ENCODE peak calls at places on chromosomes 11 and 22, in six cellular contexts. T is GM12878, P is HepG2, I is K562, K is HCT116, L is H1. N is an unnamed sample.

GRCh38 chr11:61580292-61580888 is 486 bp downstream of the SYT7 start:
- DNase-seq in T (no peak), P (no peak), I (no peak), K (no peak), L (peak; percentile 71), N (no peak)

GRCh38 chr11:128520206-128520885 is 67.0 kb downstream of the ETS1 start:
- DNase-seq in T (no peak), P (no peak), I (no peak), K (no peak), L (no peak), N (no peak)

GRCh38 chr11:57459112-57460016 is 964 bp upstream of the RTN4RL2 start:
- DNase-seq in T (no peak), P (no peak), I (no peak), K (no peak), L (peak; percentile 75), N (no peak)

GRCh38 chr11:84408946-84409411 is 1122.8 kb upstream of the CCDC90B start:
- DNase-seq in T (no peak), P (no peak), I (no peak), K (no peak), L (no peak), N (no peak)

GRCh38 chr11:57800444-57801184 is 39.0 kb downstream of the CTNND1 start:
- DNase-seq in T (peak; percentile 56), P (peak; percentile 98), I (peak; percentile 70), K (peak; percentile 51), L (no peak), N (peak; percentile 73)

GRCh38 chr11:5507586-5508305 is 2.0 kb downstream of the UBQLN3 start:
- DNase-seq in T (no peak), P (no peak), I (no peak), K (no peak), L (no peak), N (no peak)

GRCh38 chr11:8250446-8250845 is 13.2 kb downstream of the LMO1 start:
- DNase-seq in T (no peak), P (no peak), I (no peak), K (no peak), L (peak; percentile 37), N (no peak)

GRCh38 chr22:27796118-27796517 is 5.4 kb downstream of the MN1 start:
- DNase-seq in T (no peak), P (no peak), I (no peak), K (no peak), L (no peak), N (no peak)

DNA sequence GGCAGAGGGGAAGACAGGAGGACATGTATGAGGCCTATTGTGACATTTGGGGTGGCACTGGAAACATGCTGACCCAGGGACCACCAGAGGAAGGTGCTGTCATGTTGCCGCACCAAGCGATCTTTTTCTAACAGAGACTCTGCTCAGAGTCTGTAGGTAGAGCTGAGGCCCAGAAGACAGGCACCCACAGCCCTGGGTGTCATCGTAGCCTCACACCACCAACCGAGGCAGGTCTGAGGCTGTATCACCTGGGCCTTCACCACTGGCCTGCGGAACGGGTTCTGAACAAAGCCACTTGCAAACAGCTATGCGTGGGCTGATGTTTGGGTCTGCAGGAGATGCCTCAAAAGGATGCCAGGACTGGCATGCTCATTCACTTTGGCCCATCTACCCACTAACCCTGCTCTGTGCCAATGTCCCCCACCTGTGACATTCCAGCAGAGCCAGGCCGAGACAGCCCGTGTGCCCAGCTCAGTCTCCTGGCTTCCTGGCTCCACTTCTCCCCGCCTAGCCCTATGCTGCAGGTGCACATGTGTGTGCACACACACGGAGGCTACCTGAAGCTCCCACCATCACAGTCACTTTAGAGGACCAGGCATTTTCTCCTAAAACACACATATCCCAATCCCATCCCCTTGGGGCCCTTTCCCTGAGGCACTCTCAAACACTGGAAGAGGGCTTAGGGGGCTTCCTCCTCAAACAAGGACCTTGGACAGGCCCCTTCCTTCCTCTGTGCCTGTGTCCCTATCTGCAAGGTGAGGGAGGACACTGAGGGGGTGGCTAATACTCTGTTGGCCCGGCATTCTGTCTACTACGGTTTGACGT is 3.6 kb downstream of the TRIM29 start:
- DNase-seq in T (no peak), P (no peak), I (no peak), K (no peak), L (peak; percentile 26), N (no peak)
- TF ChIP-seq JUND in T (no peak), P (no peak), I (no peak), K (no peak), L (no peak), N (no peak)

DNA sequence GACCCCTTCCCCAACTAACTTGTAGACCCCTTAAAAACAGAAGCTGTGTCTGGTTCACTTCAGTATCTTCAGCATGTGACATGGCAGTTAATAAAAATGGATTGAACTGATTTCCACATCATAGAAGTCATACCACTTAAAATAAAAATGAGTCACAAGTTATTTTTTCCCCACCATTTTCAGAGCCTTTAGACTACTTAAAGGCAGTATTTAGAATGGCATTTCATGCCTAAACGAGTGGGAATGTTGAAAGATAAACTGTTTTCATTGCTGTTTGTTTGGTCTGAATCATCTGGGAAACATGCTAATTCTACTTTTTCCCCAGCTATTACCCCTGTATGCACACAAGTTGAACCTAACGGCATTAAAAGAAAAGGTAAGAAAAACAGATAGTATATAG is 324.0 kb downstream of the RAB38 start:
- DNase-seq in T (no peak), P (no peak), I (no peak), K (no peak), L (no peak), N (no peak)
- TF ChIP-seq JUND in T (no peak), P (no peak), I (no peak), K (no peak), L (no peak), N (no peak)

DNA sequence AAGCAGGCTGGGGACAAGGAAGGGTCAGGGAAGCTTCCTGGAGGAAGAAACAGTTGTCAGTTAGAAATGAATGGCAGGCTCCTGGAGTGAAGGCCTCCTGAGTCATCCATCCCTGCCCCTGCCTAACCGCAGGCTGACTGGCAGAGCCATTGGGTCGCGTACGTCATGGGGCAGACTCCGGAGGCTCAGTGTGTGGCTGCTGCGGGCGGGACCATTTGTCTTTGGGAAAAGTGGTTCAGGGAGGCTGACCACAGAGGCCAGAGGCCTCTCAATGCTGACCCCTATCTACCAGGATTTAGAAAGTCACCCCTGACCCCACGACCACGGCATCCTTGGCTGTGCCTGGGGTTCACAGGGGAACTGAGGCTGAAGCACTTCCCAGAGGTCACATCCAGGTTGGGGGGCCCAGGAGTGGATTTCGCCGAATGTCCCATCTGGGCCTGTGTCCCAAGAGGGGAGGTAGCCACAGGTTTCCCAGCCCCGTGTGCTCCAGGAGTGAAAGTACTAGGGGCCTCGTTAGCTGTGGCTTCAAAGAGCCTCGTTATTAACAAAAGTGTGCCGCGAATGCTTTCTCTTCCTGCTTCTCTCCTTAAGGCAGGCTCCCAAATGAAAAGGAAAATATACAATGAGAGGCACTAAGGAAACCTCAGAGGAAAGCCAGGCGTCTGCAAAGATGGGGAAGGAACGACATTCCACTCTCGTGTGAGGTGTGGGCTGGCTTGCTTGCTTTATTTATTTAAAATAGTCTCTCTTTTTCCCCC is 58.9 kb downstream of the FLRT1 start:
- DNase-seq in T (no peak), P (no peak), I (peak; percentile 63), K (peak; percentile 76), L (no peak), N (no peak)
- TF ChIP-seq JUND in T (no peak), P (no peak), I (peak; percentile 66), K (no peak), L (no peak), N (no peak)

GRCh38 chr11:1796297-1797011 is 32.7 kb upstream of the CTSD start:
- DNase-seq in T (no peak), P (no peak), I (no peak), K (no peak), L (no peak), N (peak; percentile 100)
- TF ChIP-seq JUND in T (no peak), P (no peak), I (no peak), K (no peak), L (no peak), N (peak; percentile 96)

GRCh38 chr22:31160328-31160978 is 471 bp downstream of the RNF185 start:
- DNase-seq in T (no peak), P (no peak), I (peak; percentile 17), K (no peak), L (peak; percentile 63), N (no peak)
- TF ChIP-seq JUND in T (no peak), P (no peak), I (no peak), K (no peak), L (no peak), N (no peak)

GRCh38 chr11:12842933-12843636 is 166.0 kb upstream of the RASSF10 start:
- DNase-seq in T (no peak), P (no peak), I (peak; percentile 76), K (no peak), L (no peak), N (no peak)

GRCh38 chr11:12841946-12842630 is 167.0 kb upstream of the RASSF10 start:
- DNase-seq in T (no peak), P (no peak), I (peak; percentile 32), K (no peak), L (no peak), N (no peak)

GRCh38 chr11:12846766-12847615 is 162.1 kb upstream of the RASSF10 start:
- DNase-seq in T (no peak), P (no peak), I (no peak), K (no peak), L (no peak), N (no peak)

GRCh38 chr11:12848413-12848812 is 160.7 kb upstream of the RASSF10 start:
- DNase-seq in T (no peak), P (no peak), I (no peak), K (no peak), L (no peak), N (no peak)

DNA sequence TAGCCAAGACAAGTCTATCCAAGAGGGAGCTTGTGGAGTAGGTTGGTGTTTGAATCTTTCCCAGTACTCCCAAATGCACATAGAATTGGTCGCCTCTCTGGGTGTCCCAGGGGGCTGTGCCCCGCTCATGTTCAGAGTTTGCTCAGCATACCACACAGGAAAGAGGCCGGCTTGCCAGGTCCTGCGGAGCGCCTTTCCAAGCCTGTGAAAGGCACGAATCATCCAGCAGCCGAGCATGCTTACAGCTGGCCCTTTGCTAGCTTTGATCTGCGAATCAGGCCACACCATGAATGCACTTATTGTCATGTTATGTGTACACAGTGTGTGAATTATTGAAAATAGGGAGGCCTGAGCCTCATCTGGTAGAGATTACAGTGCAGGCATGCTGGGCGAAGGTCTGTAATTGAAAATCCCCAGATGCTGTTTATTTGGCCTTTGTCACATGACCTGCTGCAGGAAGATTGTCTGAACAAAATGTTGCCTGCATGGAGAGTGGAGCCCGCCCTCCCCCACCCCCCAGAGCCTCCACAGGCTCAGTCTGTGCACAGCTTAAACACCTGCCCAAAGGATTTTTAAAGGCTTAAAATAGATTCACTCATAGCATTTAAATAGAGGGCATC is 163.3 kb upstream of the RASSF10 start:
- DNase-seq in T (no peak), P (peak; percentile 98), I (peak; percentile 48), K (no peak), L (no peak), N (no peak)
- TF ChIP-seq JUND in T (no peak), P (peak; percentile 72), I (no peak), K (no peak), L (no peak), N (no peak)

GRCh38 chr22:41178425-41178975 is 26.6 kb upstream of the L3MBTL2 start:
- DNase-seq in T (no peak), P (no peak), I (no peak), K (no peak), L (peak; percentile 35), N (no peak)

GRCh38 chr22:41177040-41177625 is 28.0 kb upstream of the L3MBTL2 start:
- DNase-seq in T (no peak), P (no peak), I (no peak), K (no peak), L (no peak), N (no peak)

GRCh38 chr22:41175546-41175945 is 29.6 kb upstream of the L3MBTL2 start:
- DNase-seq in T (no peak), P (no peak), I (no peak), K (no peak), L (no peak), N (no peak)

GRCh38 chr22:41180926-41181325 is 24.2 kb upstream of the L3MBTL2 start:
- DNase-seq in T (no peak), P (no peak), I (no peak), K (no peak), L (no peak), N (no peak)

GRCh38 chr22:41177626-41178424 is 27.3 kb upstream of the L3MBTL2 start:
- DNase-seq in T (no peak), P (no peak), I (no peak), K (no peak), L (no peak), N (no peak)
- TF ChIP-seq JUND in T (no peak), P (no peak), I (no peak), K (no peak), L (no peak), N (no peak)

N was measured in T47D.